ENCODE peak calls at places on chromosome 1, in four cellular contexts. U is fibroblast of lung, B is upper lobe of left lung, Y is Peyer's patch. H is an unnamed sample. For H3K27me3, the result is how much of the 10 kb centered on the place peaks cover.

GRCh38 chr1:234322979-234323378 is 50.3 kb upstream of the COA6 start:
- DNase-seq in U (peak), B (no peak), Y (peak), H (no peak)

GRCh38 chr1:9352364-9353140 is 59.9 kb downstream of the SPSB1 start:
- DNase-seq in U (no peak), B (no peak), Y (no peak), H (no peak)

GRCh38 chr1:32676945-32677344 is 25.6 kb downstream of the SYNC start:
- DNase-seq in U (no peak), B (no peak), Y (no peak), H (no peak)

GRCh38 chr1:57192256-57192655 is 226.4 kb upstream of the C8B start:
- DNase-seq in U (peak), B (no peak), Y (no peak), H (no peak)

GRCh38 chr1:56409112-56409691 is 170.2 kb downstream of the PLPP3 start:
- DNase-seq in U (no peak), B (no peak), Y (peak), H (peak)

GRCh38 chr1:207867136-207868081 is 43.5 kb downstream of the CD34 start:
- DNase-seq in U (no peak), B (peak), Y (no peak), H (no peak)

GRCh38 chr1:207605444-207606361 is 39.2 kb upstream of the CR1L start:
- DNase-seq in U (no peak), B (no peak), Y (no peak), H (no peak)

GRCh38 chr1:67572217-67572593 is 112.8 kb upstream of the GADD45A start:
- DNase-seq in U (peak), B (no peak), Y (no peak), H (no peak)

GRCh38 chr1:91335607-91336006 is 69.0 kb downstream of the HFM1 start:
- DNase-seq in U (peak), B (no peak), Y (no peak), H (no peak)

GRCh38 chr1:167345386-167345733 is 124.7 kb downstream of the POU2F1 start:
- DNase-seq in U (peak), B (no peak), Y (no peak), H (no peak)

GRCh38 chr1:167344605-167345385 is 124.1 kb downstream of the POU2F1 start:
- DNase-seq in U (peak), B (no peak), Y (no peak), H (no peak)

GRCh38 chr1:167339405-167339804 is 118.7 kb downstream of the POU2F1 start:
- DNase-seq in U (no peak), B (no peak), Y (no peak), H (no peak)

GRCh38 chr1:167344112-167344511 is 123.4 kb downstream of the POU2F1 start:
- DNase-seq in U (peak), B (no peak), Y (no peak), H (no peak)

DNA sequence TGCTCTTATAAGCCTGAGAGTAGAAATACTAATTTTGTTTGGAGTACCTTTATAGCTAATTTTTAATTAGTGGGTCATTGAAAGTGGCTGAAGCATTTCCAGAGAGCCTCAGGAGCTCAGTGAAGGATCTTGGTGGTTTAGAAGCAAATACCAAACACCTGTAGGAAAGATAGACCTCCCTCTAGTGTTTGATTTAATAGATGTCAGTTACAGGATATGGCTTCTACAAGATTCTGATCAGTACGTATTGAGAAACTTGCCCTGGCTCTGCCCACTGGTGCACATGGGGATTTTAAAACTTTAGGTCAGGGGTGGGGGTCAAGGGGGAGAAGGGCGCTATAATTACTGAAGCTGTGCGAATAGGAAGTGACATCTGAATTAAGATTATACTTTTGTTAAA is 122.2 kb downstream of the POU2F1 start:
- DNase-seq in U (no peak), B (no peak), Y (no peak), H (no peak)
- TF ChIP-seq CTCF in U (no peak), B (peak), Y (peak), H (peak)

GRCh38 chr1:179745743-179746142 is 2.7 kb downstream of the FAM163A start:
- DNase-seq in U (no peak), B (no peak), Y (no peak), H (no peak)

GRCh38 chr1:179750630-179751029 is 7.5 kb downstream of the FAM163A start:
- DNase-seq in U (no peak), B (no peak), Y (no peak), H (no peak)

GRCh38 chr1:179748772-179749171 is 5.7 kb downstream of the FAM163A start:
- DNase-seq in U (no peak), B (no peak), Y (no peak), H (no peak)

GRCh38 chr1:179745131-179745611 is 2.1 kb downstream of the FAM163A start:
- DNase-seq in U (no peak), B (peak), Y (no peak), H (no peak)

GRCh38 chr1:179747611-179748010 is 4.5 kb downstream of the FAM163A start:
- DNase-seq in U (no peak), B (no peak), Y (no peak), H (no peak)
- H3K27me3 ChIP-seq in U (under half), B (under half), Y (under half), H (half or more)

DNA sequence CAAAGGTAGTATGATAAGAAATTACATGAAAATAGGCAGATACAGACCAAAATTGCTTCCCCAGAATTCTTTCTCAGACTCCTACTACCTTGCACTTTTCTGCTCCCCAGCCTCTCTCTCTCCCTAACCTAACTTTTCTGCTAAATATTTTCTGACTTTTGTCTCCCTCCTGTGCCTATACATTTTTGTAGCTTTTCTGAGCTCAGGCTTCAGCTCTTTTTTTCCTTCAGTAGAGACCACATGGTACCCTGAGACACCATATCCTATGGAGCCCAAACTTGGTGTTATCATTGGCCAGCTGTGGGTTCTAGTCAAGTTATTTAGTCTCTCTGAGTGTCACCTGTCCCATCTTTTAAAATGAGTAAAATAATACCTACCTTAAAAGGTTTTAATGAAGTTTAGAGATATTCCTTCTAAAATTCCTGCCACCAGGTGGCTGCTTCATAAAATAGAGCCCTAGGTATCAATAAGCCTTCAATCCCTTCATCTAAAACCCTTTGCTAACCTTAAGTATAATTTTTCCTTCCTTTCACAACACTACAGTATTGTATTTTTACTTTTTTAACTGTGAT is 237.7 kb upstream of the DUSP10 start:
- DNase-seq in U (no peak), B (no peak), Y (no peak), H (no peak)
- TF ChIP-seq CTCF in U (no peak), B (no peak), Y (no peak), H (peak)

GRCh38 chr1:112509660-112510178 is 954 bp downstream of the WNT2B start:
- DNase-seq in U (no peak), B (no peak), Y (no peak), H (no peak)

GRCh38 chr1:112509005-112509659 is 367 bp downstream of the WNT2B start:
- DNase-seq in U (peak), B (peak), Y (no peak), H (no peak)

GRCh38 chr1:112513112-112513870 is 4.5 kb downstream of the WNT2B start:
- DNase-seq in U (no peak), B (no peak), Y (no peak), H (no peak)

GRCh38 chr1:112510340-112510739 is 1.6 kb downstream of the WNT2B start:
- DNase-seq in U (no peak), B (no peak), Y (no peak), H (no peak)

DNA sequence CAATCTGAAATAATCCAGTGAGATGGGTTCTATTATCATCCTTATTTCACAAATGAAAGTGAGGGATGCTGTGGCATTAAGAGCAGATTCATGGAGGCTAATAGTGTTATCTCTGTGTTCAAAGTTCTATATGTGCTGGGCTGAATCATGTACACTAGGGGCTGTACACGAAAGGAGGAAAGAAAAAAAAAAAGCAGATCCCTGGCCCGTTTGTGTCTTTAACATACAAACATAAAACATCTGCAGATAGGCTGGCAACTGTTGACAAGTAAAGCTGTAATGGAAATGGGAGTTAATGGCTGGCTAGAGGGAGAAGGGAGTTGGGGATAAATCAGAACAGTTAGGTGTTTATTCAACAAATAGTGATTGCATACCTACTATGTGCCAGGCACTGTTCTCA is 3.1 kb downstream of the WNT2B start:
- DNase-seq in U (no peak), B (no peak), Y (no peak), H (no peak)
- H3K27me3 ChIP-seq in U (under half), B (under half), Y (under half), H (under half)

GRCh38 chr1:30719406-30720270 is 3.7 kb downstream of the MATN1 start:
- DNase-seq in U (peak), B (no peak), Y (no peak), H (no peak)
- TF ChIP-seq CTCF in U (no peak), B (no peak), Y (no peak), H (no peak)

GRCh38 chr1:203985044-203985443 is 87.9 kb upstream of the SOX13 start:
- DNase-seq in U (peak), B (no peak), Y (no peak), H (no peak)
- H3K27me3 ChIP-seq in U (under half), B (under half), Y (under half), H (under half)

H was measured in foreskin keratinocyte.